ENCODE peak calls at places on chromosome 15, in nine cellular contexts. P is fibroblast of lung; D is CD8-positive, alpha-beta T cell; O is tibial artery; U is keratinocyte; A is transverse colon; G is epithelial cell of esophagus; Q is lower leg skin; R is neural progenitor cell. V is an unnamed sample.

GRCh38 chr15:66110788-66111187 is 142.8 kb downstream of the MEGF11 start:
- DNase-seq in D (no peak), Q (no peak), P (no peak), R (no peak), A (no peak), U (no peak), G (no peak), O (no peak), V (no peak)

GRCh38 chr15:74156678-74157411 is 16.7 kb upstream of the ISLR start:
- DNase-seq in O (peak; percentile 84), Q (no peak), G (no peak), U (no peak), R (no peak), A (no peak), D (no peak), P (peak; percentile 17), V (no peak)

GRCh38 chr15:77753238-77753873 is 120.6 kb upstream of the LINGO1 start:
- DNase-seq in P (peak; percentile 17), G (peak; percentile 14), U (no peak), Q (no peak), O (no peak), R (peak; percentile 90), A (no peak), D (no peak), V (no peak)

GRCh38 chr15:99131441-99132023 is 26.7 kb downstream of the SYNM start:
- DNase-seq in P (no peak), G (no peak), D (no peak), O (peak; percentile 67), U (no peak), R (no peak), Q (peak; percentile 83), A (no peak), V (no peak)

GRCh38 chr15:99174567-99174966 is 69.7 kb downstream of the SYNM start:
- DNase-seq in G (no peak), Q (no peak), U (no peak), R (no peak), P (no peak), A (no peak), D (no peak), O (no peak), V (no peak)

GRCh38 chr15:98903377-98904018 is 104.1 kb downstream of the PGPEP1L start:
- DNase-seq in D (no peak), A (no peak), U (peak; percentile 81), G (peak; percentile 96), Q (no peak), P (peak; percentile 87), R (no peak), O (no peak), V (no peak)

GRCh38 chr15:63434567-63435219 is 53.0 kb upstream of the CA12 start:
- DNase-seq in Q (no peak), O (peak; percentile 5), R (no peak), A (no peak), U (no peak), G (no peak), D (no peak), P (no peak), V (no peak)

GRCh38 chr15:32956006-32956405 is 238.2 kb downstream of the GREM1 start:
- DNase-seq in G (peak; percentile 67), U (no peak), A (no peak), D (no peak), Q (no peak), O (no peak), P (peak; percentile 90), R (peak; percentile 64), V (no peak)

GRCh38 chr15:59131456-59131855 is 26.5 kb downstream of the CCNB2 start:
- DNase-seq in A (no peak), Q (no peak), P (no peak), O (no peak), R (no peak), G (no peak), U (no peak), D (no peak), V (no peak)

GRCh38 chr15:96053039-96054021 is 277.2 kb upstream of the NR2F2 start:
- DNase-seq in D (no peak), A (peak; percentile 15), Q (peak; percentile 86), G (peak; percentile 52), P (peak; percentile 38), R (peak; percentile 67), U (no peak), O (no peak), V (peak; percentile 64)

DNA sequence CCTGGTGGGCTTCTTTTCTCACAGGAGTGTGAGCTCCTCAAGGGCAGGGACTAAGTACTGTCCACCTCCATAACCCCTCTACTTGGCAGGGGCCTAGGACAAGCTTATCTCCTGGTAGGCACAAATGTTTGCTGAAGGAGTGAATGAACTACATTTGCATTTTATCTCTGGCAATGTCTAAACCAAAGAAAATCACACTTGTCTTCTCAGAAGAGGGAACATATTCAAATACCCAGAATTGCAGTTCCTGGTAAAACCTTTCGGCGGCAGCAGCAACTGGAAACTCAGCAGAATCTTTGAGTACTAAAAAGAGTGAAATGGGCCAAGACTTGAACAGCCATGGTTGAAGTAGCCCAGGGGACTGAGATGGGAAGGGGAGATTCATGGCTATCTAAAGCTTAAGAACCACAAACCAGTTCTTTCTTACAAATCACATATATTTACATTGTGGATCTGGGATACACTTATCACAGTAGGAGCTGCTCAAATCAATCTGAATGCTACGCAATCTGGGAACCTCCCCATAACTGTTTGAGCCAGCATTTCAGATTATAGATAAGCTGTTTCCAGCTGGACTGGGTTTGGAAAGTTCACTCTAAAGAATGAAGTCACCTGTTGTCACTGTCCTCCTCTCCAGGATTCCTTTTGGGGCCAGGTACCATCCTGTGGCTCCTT is 18.7 kb upstream of the PTPN9 start:
- DNase-seq in P (no peak), G (no peak), A (no peak), D (peak; percentile 33), U (no peak), Q (no peak), R (peak; percentile 24), O (no peak), V (peak; percentile 79)
- TF ChIP-seq CTCF in P (peak; percentile 35), G (peak; percentile 33), A (peak; percentile 26), D (peak; percentile 52), U (peak; percentile 18), Q (no peak), R (peak; percentile 40), O (peak; percentile 37), V (peak; percentile 4)

DNA sequence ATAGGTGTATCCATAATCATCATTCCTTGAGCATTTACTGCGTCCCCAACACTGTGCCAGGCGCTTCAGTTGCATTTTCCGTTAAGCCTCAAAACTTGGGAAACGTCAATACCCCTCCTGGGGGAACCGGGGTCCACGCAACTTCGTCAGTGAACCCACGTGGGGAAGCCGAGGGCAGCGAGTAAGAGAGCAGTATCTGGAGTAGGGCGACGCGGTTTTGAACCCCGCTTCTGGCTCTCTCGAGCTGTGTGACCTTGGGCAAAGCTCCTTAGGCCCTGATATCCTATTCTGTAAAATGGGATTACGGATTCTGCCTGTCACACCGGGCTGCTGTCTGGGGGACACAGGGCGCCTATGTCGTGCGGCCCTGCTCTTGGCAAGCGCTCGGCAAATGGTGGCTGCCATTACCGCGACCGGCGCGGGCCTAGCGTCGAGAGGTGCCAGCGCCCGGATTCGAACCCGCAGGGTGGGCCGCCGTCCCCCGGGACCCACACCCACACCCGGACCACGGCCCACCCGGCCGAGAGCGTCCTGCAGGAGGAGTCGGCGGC is 590 bp downstream of the POLG start:
- DNase-seq in G (no peak), U (no peak), A (no peak), D (no peak), R (no peak), P (peak; percentile 9), O (no peak), Q (no peak), V (no peak)
- H3K4me3 ChIP-seq in G (peak overlapping the region; percentile 92), U (peak overlapping the region; percentile 90), A (peak overlapping the region; percentile 89), D (peak overlapping the region; percentile 57), R (peak overlapping the region; percentile 90), P (peak overlapping the region; percentile 85), O (peak overlapping the region; percentile 90), Q (peak overlapping the region; percentile 44), V (peak overlapping the region; percentile 82)

GRCh38 chr15:22224241-22224671 is 143.9 kb downstream of the OR4M2 start:
- DNase-seq in U (no peak), R (no peak), O (no peak), D (no peak), Q (no peak), A (no peak), P (no peak), G (no peak), V (peak; percentile 28)
- TF ChIP-seq CTCF in U (peak; percentile 33), R (no peak), O (no peak), D (no peak), Q (no peak), A (no peak), P (no peak), G (no peak), V (peak; percentile 48)

DNA sequence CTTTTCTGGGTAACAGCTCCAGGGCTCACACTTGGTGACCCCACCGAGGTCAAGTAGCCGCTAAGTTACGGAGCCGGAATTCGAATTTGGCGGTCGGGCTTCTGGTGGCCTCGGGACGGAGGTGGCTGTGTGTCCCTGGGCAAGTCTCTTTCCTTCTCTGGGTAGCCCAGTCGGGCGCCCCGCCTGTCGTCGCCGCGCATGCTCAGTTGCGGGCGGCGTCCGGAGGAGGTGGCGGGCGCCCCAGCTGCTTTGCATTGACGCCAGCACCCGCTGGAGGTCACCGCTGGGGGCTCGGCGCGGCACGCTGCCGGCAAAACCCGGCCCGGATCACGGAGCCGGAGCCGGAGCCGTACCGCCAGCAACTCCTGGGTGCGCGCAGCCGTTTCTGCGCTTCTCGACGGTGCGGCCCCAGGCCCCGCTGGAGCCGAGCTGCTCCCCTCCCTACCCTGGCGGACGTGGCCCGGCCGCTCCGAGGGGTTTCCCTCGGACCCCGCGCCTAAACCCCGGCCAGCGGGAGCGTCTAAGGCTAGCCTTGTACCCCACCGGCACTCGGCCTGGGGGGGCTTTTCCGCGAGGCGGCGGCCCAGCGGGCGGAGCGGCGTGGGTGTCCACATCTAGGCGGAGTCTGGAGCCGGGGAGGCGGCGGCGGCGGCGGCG is 474 bp upstream of the PDE8A start:
- DNase-seq in D (peak; percentile 94), Q (peak; percentile 98), G (peak; percentile 98), O (peak; percentile 96), R (peak; percentile 95), A (peak; percentile 97), P (peak; percentile 97), U (peak; percentile 79), V (peak; percentile 85)
- H3K4me3 ChIP-seq in D (peak overlapping the region; percentile 94), Q (peak overlapping the region; percentile 78), G (peak overlapping the region; percentile 71), O (peak overlapping the region; percentile 93), R (peak overlapping the region; percentile 62), A (peak overlapping the region; percentile 96), P (peak overlapping the region; percentile 91), U (peak overlapping the region; percentile 83), V (peak overlapping the region; percentile 84)

DNA sequence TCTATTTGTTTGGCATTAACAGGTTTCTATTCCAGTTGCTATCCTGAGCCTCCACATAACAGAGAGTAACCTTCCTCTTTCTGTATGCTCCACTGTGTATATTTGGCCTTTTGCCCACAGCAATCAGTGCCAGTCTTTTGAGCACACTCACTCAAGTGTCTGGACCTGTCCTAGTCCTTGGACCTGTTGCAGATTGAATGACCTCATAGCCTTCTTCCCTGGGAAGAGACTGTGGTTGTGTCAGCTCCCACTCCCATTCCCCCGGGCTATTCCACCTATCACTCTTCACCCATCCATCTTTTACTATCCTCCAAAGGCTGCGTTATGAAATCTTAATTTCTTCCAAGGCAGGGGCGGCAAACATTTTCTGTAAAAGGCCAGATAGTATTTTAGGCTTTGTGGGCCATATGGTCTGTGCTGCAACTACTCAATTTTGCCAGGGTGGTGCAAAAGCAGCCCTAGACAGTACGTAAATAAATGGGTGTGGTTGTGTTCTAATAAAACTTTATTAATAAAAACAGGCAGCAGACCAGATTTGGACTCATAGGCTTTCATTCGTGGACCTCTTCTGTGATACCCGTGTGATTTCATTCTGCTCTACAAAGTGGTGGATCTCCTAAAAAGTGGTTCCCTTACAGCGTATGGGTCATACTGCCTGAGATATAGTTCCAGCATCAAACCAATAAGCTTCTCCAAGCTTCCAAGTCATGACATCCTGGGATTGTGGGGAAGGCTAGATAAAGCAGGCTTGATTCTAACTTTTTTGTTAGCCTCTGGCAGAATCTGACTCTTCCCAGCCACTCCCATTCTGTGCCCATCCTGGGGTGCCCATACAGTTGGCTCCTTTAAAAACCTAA is 57.4 kb downstream of the CDAN1 start:
- DNase-seq in O (no peak), P (peak; percentile 2), G (peak; percentile 99), D (no peak), R (no peak), U (peak; percentile 95), Q (no peak), A (no peak), V (peak; percentile 86)
- TF ChIP-seq CTCF in O (no peak), P (no peak), G (no peak), D (no peak), R (no peak), U (no peak), Q (no peak), A (no peak), V (no peak)